ENCODE peak calls at places on chromosomes 6 and 20, in nine cellular contexts. T is cardiac muscle cell, Z is PC-9, P is fibroblast of lung, S is sigmoid colon, C is hepatocyte, X is breast epithelium, F is astrocyte, H is esophagus muscularis mucosa. Y is an unnamed sample.

GRCh38 chr6:148221580-148221979 is 121.1 kb upstream of the SASH1 start:
- DNase-seq in T (no peak), Z (no peak), P (no peak), S (no peak), C (no peak), X (no peak), F (peak; percentile 31), H (no peak), Y (no peak)

GRCh38 chr6:111565316-111566221 is 40.1 kb downstream of the TRAF3IP2 start:
- DNase-seq in T (no peak), Z (no peak), P (no peak), S (no peak), C (peak; percentile 32), X (no peak), F (no peak), H (no peak), Y (no peak)

GRCh38 chr20:25000268-25000801 is 7.8 kb upstream of the APMAP start:
- DNase-seq in T (no peak), Z (peak; percentile 90), P (peak; percentile 25), S (peak; percentile 91), C (peak; percentile 55), X (peak; percentile 84), F (peak; percentile 68), H (no peak), Y (no peak)

GRCh38 chr6:84243240-84243639 is 15.8 kb upstream of the CEP162 start:
- DNase-seq in T (no peak), Z (no peak), P (no peak), S (no peak), C (no peak), X (no peak), F (no peak), H (no peak), Y (no peak)

GRCh38 chr6:114108119-114109002 is 137.4 kb upstream of the HDAC2 start:
- DNase-seq in T (peak; percentile 81), Z (peak; percentile 66), P (peak; percentile 75), S (peak; percentile 50), C (peak; percentile 85), X (no peak), F (peak; percentile 42), H (no peak), Y (no peak)

GRCh38 chr6:152151930-152152329 is 344.4 kb downstream of the ESR1 start:
- DNase-seq in T (no peak), Z (no peak), P (no peak), S (no peak), C (no peak), X (no peak), F (no peak), H (no peak), Y (no peak)

GRCh38 chr6:73802366-73802765 is 106.4 kb downstream of the CD109 start:
- DNase-seq in T (no peak), Z (no peak), P (no peak), S (no peak), C (no peak), X (no peak), F (peak; percentile 27), H (no peak), Y (no peak)

GRCh38 chr20:9958693-9959092 is 76.1 kb upstream of the ANKEF1 start:
- DNase-seq in T (no peak), Z (no peak), P (no peak), S (no peak), C (no peak), X (no peak), F (no peak), H (no peak), Y (no peak)

GRCh38 chr6:30150671-30151395 is 10.2 kb downstream of the TRIM10 start:
- DNase-seq in T (no peak), Z (no peak), P (no peak), S (no peak), C (no peak), X (no peak), F (peak; percentile 76), H (peak; percentile 53), Y (peak; percentile 48)

GRCh38 chr20:64115171-64115911 is 8.0 kb upstream of the NPBWR2 start:
- DNase-seq in T (no peak), Z (no peak), P (no peak), S (peak; percentile 45), C (no peak), X (peak; percentile 36), F (no peak), H (no peak), Y (no peak)

GRCh38 chr6:22612241-22612640 is 42.9 kb downstream of the HDGFL1 start:
- DNase-seq in T (no peak), Z (no peak), P (peak; percentile 36), S (no peak), C (no peak), X (no peak), F (no peak), H (no peak), Y (no peak)

GRCh38 chr6:122553697-122554096 is 56.5 kb upstream of the PKIB start:
- DNase-seq in T (peak; percentile 4), Z (no peak), P (no peak), S (no peak), C (no peak), X (no peak), F (no peak), H (no peak), Y (no peak)
- H3K4me3 ChIP-seq in T (no peak overlapping the region), Z (no peak overlapping the region), P (no peak overlapping the region), S (no peak overlapping the region), C (no peak overlapping the region), X (no peak overlapping the region), F (no peak overlapping the region), H (no peak overlapping the region), Y (no peak overlapping the region)

GRCh38 chr6:137372532-137372931 is 121.7 kb downstream of the OLIG3 start:
- DNase-seq in T (no peak), Z (no peak), P (no peak), S (no peak), C (no peak), X (no peak), F (no peak), H (no peak), Y (no peak)

GRCh38 chr6:137369135-137369534 is 125.1 kb downstream of the OLIG3 start:
- DNase-seq in T (no peak), Z (no peak), P (no peak), S (no peak), C (no peak), X (no peak), F (no peak), H (no peak), Y (no peak)

GRCh38 chr6:137371634-137372016 is 122.6 kb downstream of the OLIG3 start:
- DNase-seq in T (no peak), Z (no peak), P (no peak), S (no peak), C (no peak), X (no peak), F (no peak), H (no peak), Y (no peak)

GRCh38 chr6:137373296-137373695 is 120.9 kb downstream of the OLIG3 start:
- DNase-seq in T (no peak), Z (no peak), P (no peak), S (no peak), C (no peak), X (no peak), F (no peak), H (no peak), Y (no peak)

DNA sequence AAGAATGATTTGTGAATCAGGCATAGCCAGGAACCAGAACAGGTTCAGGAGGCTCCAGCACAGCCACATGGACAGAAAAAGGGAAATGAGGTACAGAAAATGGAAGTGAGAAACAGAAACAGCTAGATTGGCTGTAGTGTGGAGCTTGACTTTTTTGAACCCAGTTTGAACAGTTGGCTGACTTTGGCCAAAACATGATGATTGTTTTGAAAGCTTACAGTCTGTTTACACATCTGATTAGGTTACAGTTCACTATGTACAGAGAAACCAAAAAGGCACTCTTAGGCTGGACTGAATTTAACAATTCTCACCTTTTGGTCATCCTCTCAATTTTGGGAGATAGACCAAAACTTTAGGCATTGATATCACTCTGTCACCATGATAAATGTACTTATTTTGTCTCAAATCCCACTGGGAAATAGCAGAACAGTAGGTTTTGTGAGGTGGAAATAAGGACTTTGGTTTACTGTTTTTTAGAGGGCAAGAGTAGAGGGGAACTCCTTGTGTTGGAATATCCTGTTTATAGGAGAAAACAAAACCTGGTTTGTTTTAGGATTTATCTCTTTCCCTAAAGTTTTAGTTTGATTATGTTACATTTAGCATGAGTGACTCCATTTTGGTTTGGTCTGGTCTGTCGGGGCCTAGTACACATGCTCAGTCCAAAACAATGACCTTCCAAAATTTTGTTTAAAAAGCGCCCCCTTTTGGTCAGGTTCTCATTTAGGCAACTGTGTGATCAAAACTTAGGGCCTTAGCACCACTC is 123.1 kb downstream of the OLIG3 start:
- DNase-seq in T (no peak), Z (no peak), P (peak; percentile 14), S (no peak), C (no peak), X (no peak), F (no peak), H (no peak), Y (no peak)
- TF ChIP-seq CTCF in T (peak; percentile 17), Z (peak; percentile 52), P (peak; percentile 18), S (no peak), C (no peak), X (no peak), F (no peak), H (no peak), Y (peak; percentile 40)

GRCh38 chr6:156953125-156953477 is 175.9 kb downstream of the ARID1B start:
- DNase-seq in T (peak; percentile 55), Z (no peak), P (no peak), S (no peak), C (peak; percentile 19), X (no peak), F (no peak), H (no peak), Y (no peak)

GRCh38 chr6:156954191-156954590 is 177.0 kb downstream of the ARID1B start:
- DNase-seq in T (no peak), Z (no peak), P (no peak), S (no peak), C (no peak), X (no peak), F (no peak), H (no peak), Y (no peak)

GRCh38 chr6:156954781-156955180 is 177.6 kb downstream of the ARID1B start:
- DNase-seq in T (no peak), Z (no peak), P (no peak), S (no peak), C (no peak), X (no peak), F (no peak), H (no peak), Y (no peak)

GRCh38 chr6:156952401-156952800 is 175.2 kb downstream of the ARID1B start:
- DNase-seq in T (no peak), Z (no peak), P (no peak), S (no peak), C (no peak), X (no peak), F (no peak), H (no peak), Y (no peak)

GRCh38 chr6:156953478-156954146 is 176.4 kb downstream of the ARID1B start:
- DNase-seq in T (peak; percentile 83), Z (peak; percentile 56), P (peak; percentile 97), S (no peak), C (peak; percentile 92), X (no peak), F (peak; percentile 98), H (no peak), Y (peak; percentile 79)
- H3K4me3 ChIP-seq in T (peak overlapping the region; percentile 5), Z (no peak overlapping the region), P (peak overlapping the region; percentile 17), S (no peak overlapping the region), C (no peak overlapping the region), X (no peak overlapping the region), F (peak overlapping the region; percentile 53), H (no peak overlapping the region), Y (peak overlapping the region; percentile 17)

DNA sequence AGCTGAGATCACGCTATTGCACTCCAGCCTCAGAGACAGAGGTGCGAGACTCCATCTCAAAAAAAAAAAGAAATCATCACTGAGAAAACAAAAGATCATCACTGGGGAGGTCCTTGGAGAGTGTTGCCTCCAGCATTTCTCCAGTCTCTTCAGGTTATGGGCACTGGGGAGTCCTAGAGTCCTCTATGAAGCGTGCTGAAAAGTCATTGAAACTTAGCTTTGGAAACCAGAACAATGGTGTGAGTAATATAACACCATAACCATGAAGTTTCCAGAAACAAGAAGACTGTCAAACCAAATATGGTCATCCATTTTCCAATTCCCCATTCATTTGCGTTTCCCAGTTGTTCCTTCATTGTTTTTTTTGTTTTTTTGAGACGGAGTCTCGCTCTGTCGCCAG is 13.7 kb downstream of the ARMC12 start:
- DNase-seq in T (no peak), Z (no peak), P (no peak), S (no peak), C (no peak), X (peak; percentile 7), F (no peak), H (no peak), Y (no peak)
- TF ChIP-seq CTCF in T (no peak), Z (no peak), P (no peak), S (no peak), C (no peak), X (no peak), F (no peak), H (no peak), Y (no peak)